ENCODE peak calls at places on chromosomes 12 and 14, in six cellular contexts. C is heart left ventricle, Z is IMR-90, E is lower leg skin, K is HCT116, Y is NB4. H is an unnamed sample.

GRCh38 chr14:30751646-30752416 is 122.5 kb upstream of the COCH start:
- DNase-seq in Z (no peak), E (no peak), Y (peak; percentile 23), K (no peak), C (no peak), H (no peak)

GRCh38 chr14:91046488-91047072 is 13.9 kb downstream of the RPS6KA5 start:
- DNase-seq in C (no peak), K (no peak), Y (no peak), Z (no peak), E (no peak), H (no peak)

GRCh38 chr12:71124833-71125460 is 32.9 kb downstream of the TSPAN8 start:
- DNase-seq in E (no peak), Y (no peak), C (no peak), Z (no peak), K (no peak), H (no peak)

GRCh38 chr12:48001426-48002178 is 2.7 kb downstream of the COL2A1 start:
- DNase-seq in C (peak; percentile 62), K (peak; percentile 4), Z (no peak), Y (peak; percentile 37), E (peak; percentile 88), H (no peak)

GRCh38 chr12:103783744-103784664 is 57.0 kb downstream of the NT5DC3 start:
- DNase-seq in Z (no peak), K (no peak), E (no peak), Y (no peak), C (no peak), H (no peak)

GRCh38 chr14:35416108-35416750 is 11.7 kb upstream of the NFKBIA start:
- DNase-seq in E (no peak), Z (no peak), C (no peak), K (no peak), Y (no peak), H (no peak)

GRCh38 chr12:41439858-41440257 is 251.7 kb downstream of the PDZRN4 start:
- DNase-seq in Z (no peak), C (no peak), E (no peak), K (no peak), Y (no peak), H (no peak)

GRCh38 chr14:54512393-54512792 is 2.7 kb downstream of the CGRRF1 start:
- DNase-seq in Z (no peak), C (no peak), E (no peak), Y (no peak), K (no peak), H (no peak)

GRCh38 chr12:101823039-101823438 is 7.7 kb downstream of the GNPTAB start:
- DNase-seq in K (no peak), E (peak; percentile 50), C (no peak), Y (no peak), Z (no peak), H (peak; percentile 11)

GRCh38 chr12:116368196-116369194 is 91.0 kb upstream of the MED13L start:
- DNase-seq in Y (no peak), Z (no peak), E (no peak), C (no peak), K (no peak), H (no peak)

GRCh38 chr14:62443796-62444195 is 601.5 kb downstream of the KCNH5 start:
- DNase-seq in Y (no peak), C (no peak), K (no peak), Z (peak; percentile 82), E (no peak), H (no peak)

GRCh38 chr12:132094269-132094891 is 49.7 kb downstream of the DDX51 start:
- DNase-seq in C (no peak), E (peak; percentile 29), Z (no peak), Y (peak; percentile 32), K (no peak), H (no peak)

GRCh38 chr12:53190108-53190729 is 9.5 kb upstream of the CSAD start:
- DNase-seq in Z (peak; percentile 59), Y (peak; percentile 65), C (peak; percentile 66), K (peak; percentile 23), E (peak; percentile 86), H (peak; percentile 47)

GRCh38 chr14:90456551-90456950 is 59.7 kb downstream of the CALM1 start:
- DNase-seq in C (no peak), Z (no peak), K (no peak), Y (no peak), E (peak; percentile 48), H (no peak)

GRCh38 chr14:51304428-51304827 is 64.4 kb downstream of the TMX1 start:
- DNase-seq in Z (peak; percentile 80), E (no peak), C (no peak), K (no peak), Y (no peak), H (no peak)

GRCh38 chr14:49306152-49306751 is 279.9 kb downstream of the RPS29 start:
- DNase-seq in E (no peak), Z (peak; percentile 7), C (no peak), Y (peak; percentile 34), K (peak; percentile 18), H (no peak)

GRCh38 chr12:62205348-62205747 is 54.9 kb upstream of the USP15 start:
- DNase-seq in Y (no peak), C (no peak), E (no peak), K (no peak), Z (no peak), H (no peak)

GRCh38 chr12:58959639-58960300 is 39.5 kb upstream of the LRIG3 start:
- DNase-seq in C (no peak), Z (peak; percentile 13), E (no peak), Y (no peak), K (no peak), H (no peak)

GRCh38 chr12:49907352-49907751 is 3.7 kb upstream of the FAIM2 start:
- DNase-seq in Z (no peak), E (no peak), C (no peak), K (no peak), Y (no peak), H (no peak)

GRCh38 chr12:76685246-76685678 is 78.7 kb upstream of the ZDHHC17 start:
- DNase-seq in K (no peak), C (peak; percentile 33), Y (no peak), E (no peak), Z (peak; percentile 55), H (no peak)

GRCh38 chr14:75238728-75239455 is 39.7 kb upstream of the FOS start:
- DNase-seq in Z (no peak), K (no peak), E (no peak), Y (no peak), C (peak; percentile 57), H (no peak)

GRCh38 chr14:53963491-53964227 is 7.0 kb upstream of the BMP4 start:
- DNase-seq in Y (no peak), Z (no peak), C (peak; percentile 49), E (peak; percentile 88), K (no peak), H (no peak)

GRCh38 chr14:106044949-106045596 is 518.7 kb downstream of the TMEM121 start:
- DNase-seq in Z (no peak), Y (peak; percentile 88), K (peak; percentile 36), E (no peak), C (no peak), H (peak; percentile 80)

GRCh38 chr12:99454539-99455172 is 192.9 kb upstream of the GARIN6 start:
- DNase-seq in K (no peak), Z (no peak), Y (no peak), C (no peak), E (no peak), H (no peak)

GRCh38 chr14:53509845-53510244 is 356.7 kb upstream of the DDHD1 start:
- DNase-seq in K (no peak), Y (no peak), C (peak; percentile 42), E (no peak), Z (peak; percentile 70), H (no peak)

GRCh38 chr12:98698603-98699463 is 53.7 kb downstream of the APAF1 start:
- DNase-seq in Y (peak; percentile 80), E (no peak), K (peak; percentile 31), Z (peak; percentile 59), C (peak; percentile 60), H (peak; percentile 56)

GRCh38 chr12:26077915-26078314 is 46.9 kb downstream of the BHLHE41 start:
- DNase-seq in C (no peak), E (no peak), Z (peak; percentile 46), Y (no peak), K (no peak), H (no peak)

GRCh38 chr14:40981247-40981646 is 625.4 kb upstream of the LRFN5 start:
- DNase-seq in E (no peak), K (no peak), Y (no peak), Z (no peak), C (no peak), H (no peak)

GRCh38 chr14:86990396-86990795 is 1002.6 kb downstream of the GALC start:
- DNase-seq in E (no peak), Y (no peak), K (no peak), Z (no peak), C (no peak), H (no peak)

GRCh38 chr12:51924551-51925399 is 17.5 kb downstream of the ACVRL1 start:
- DNase-seq in E (peak; percentile 73), C (no peak), K (no peak), Y (no peak), Z (no peak), H (no peak)

GRCh38 chr14:52220924-52221802 is 46.3 kb upstream of the PTGDR start:
- DNase-seq in Y (no peak), K (no peak), Z (no peak), E (no peak), C (no peak), H (no peak)

GRCh38 chr12:113277511-113277910 is 56.2 kb downstream of the TPCN1 start:
- DNase-seq in E (no peak), K (no peak), C (no peak), Z (no peak), Y (no peak), H (no peak)
- TF ChIP-seq POLR2A in E (no peak), K (no peak), C (no peak), Z (no peak), Y (no peak), H (no peak)

GRCh38 chr12:118046430-118046829 is 14.5 kb downstream of the WSB2 start:
- DNase-seq in Y (no peak), E (peak; percentile 37), Z (no peak), C (no peak), K (no peak), H (no peak)
- TF ChIP-seq POLR2A in Y (no peak), E (no peak), Z (no peak), C (no peak), K (no peak), H (no peak)

DNA sequence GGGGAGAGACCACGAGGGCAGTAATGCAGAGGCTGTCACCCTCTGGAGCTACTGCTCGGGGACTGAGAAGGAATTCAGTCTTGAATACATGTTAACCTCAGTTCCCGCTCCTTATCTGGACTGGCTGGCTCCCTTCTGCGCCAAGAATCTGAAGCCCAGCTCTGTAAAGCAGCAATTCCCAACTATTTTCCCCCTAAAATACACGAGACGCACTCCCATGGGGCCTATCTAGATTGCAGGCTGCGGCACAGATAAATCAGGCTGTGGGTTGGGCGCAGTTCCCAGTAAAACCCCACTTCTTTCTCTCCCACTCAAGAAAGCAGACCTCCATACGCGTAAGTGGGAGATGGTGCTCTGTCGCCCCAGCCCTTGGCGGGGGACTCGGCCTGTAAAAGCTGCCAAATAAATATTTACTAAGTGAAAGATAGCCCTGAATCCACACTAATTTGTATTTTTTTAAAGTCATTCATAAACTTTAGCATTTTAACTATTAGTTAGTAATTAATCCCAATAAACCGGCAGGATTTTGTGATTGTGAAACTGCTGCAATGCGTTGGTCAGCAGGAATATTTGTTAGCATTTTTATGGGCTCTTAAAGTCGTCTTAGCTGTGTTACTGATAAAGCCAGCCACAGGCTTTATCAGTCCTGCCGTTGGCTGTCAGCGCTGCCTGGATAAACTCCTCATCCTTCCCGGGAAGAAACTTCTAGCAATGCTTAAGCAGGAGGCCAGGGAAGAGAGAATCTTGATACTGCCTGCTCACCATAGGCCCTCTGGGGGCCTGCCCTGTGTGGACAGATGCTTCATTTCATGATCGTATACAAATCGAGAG is 17.8 kb downstream of the FBXL14 start:
- DNase-seq in K (no peak), C (peak; percentile 40), Z (peak; percentile 85), Y (no peak), E (peak; percentile 84), H (peak; percentile 45)
- TF ChIP-seq POLR2A in K (no peak), C (no peak), Z (no peak), Y (no peak), E (no peak), H (no peak)

GRCh38 chr14:92677087-92677668 is 71.2 kb downstream of the LGMN start:
- DNase-seq in E (no peak), Z (no peak), Y (peak; percentile 97), K (no peak), C (no peak), H (no peak)
- TF ChIP-seq POLR2A in E (no peak), Z (no peak), Y (no peak), K (no peak), C (no peak), H (no peak)